ENCODE peak calls at places on chromosomes 3 and 15, in eight cellular contexts. One of them, this sample, is unnamed.

GRCh38 chr3:196688349-196688748 is 23.7 kb downstream of the CEP19 start:
- DNase-seq in A549: no peak
- DNase-seq in endothelial cell of umbilical vein: peak
- DNase-seq in K562: no peak
- DNase-seq in GM12878: no peak
- DNase-seq in HepG2: no peak
- DNase-seq in WTC11: no peak
- DNase-seq in H1: no peak
- DNase-seq in this sample: peak

GRCh38 chr3:76576201-76576600 is 463.7 kb upstream of the ROBO2 start:
- DNase-seq in A549: no peak
- DNase-seq in HepG2: no peak
- DNase-seq in GM12878: no peak
- DNase-seq in WTC11: no peak
- DNase-seq in H1: no peak
- DNase-seq in K562: no peak
- DNase-seq in endothelial cell of umbilical vein: no peak
- DNase-seq in this sample: no peak

GRCh38 chr3:170622369-170623159 is 36.7 kb upstream of the SLC7A14 start:
- DNase-seq in H1: no peak
- DNase-seq in K562: peak
- DNase-seq in GM12878: no peak
- DNase-seq in WTC11: no peak
- DNase-seq in A549: no peak
- DNase-seq in endothelial cell of umbilical vein: no peak
- DNase-seq in HepG2: no peak
- DNase-seq in this sample: no peak

GRCh38 chr3:138774529-138775253 is 60.0 kb downstream of the PIK3CB start:
- DNase-seq in H1: peak
- DNase-seq in A549: peak
- DNase-seq in K562: peak
- DNase-seq in GM12878: no peak
- DNase-seq in WTC11: no peak
- DNase-seq in HepG2: peak
- DNase-seq in endothelial cell of umbilical vein: peak
- DNase-seq in this sample: peak

GRCh38 chr3:146598486-146598885 is 6.7 kb downstream of the PLSCR5 start:
- DNase-seq in GM12878: no peak
- DNase-seq in WTC11: no peak
- DNase-seq in HepG2: no peak
- DNase-seq in H1: no peak
- DNase-seq in A549: no peak
- DNase-seq in K562: no peak
- DNase-seq in endothelial cell of umbilical vein: no peak
- DNase-seq in this sample: no peak

GRCh38 chr15:39925112-39925830 is 5.2 kb upstream of the GPR176 start:
- DNase-seq in endothelial cell of umbilical vein: peak
- DNase-seq in K562: peak
- DNase-seq in HepG2: no peak
- DNase-seq in H1: no peak
- DNase-seq in WTC11: no peak
- DNase-seq in A549: no peak
- DNase-seq in GM12878: no peak
- DNase-seq in this sample: peak

GRCh38 chr3:156615592-156616173 is 58.7 kb upstream of the TIPARP start:
- DNase-seq in HepG2: no peak
- DNase-seq in A549: no peak
- DNase-seq in endothelial cell of umbilical vein: peak
- DNase-seq in K562: no peak
- DNase-seq in WTC11: no peak
- DNase-seq in GM12878: no peak
- DNase-seq in H1: no peak
- DNase-seq in this sample: no peak

GRCh38 chr15:90864507-90864906 is 3.9 kb upstream of the FURIN start:
- DNase-seq in K562: peak
- DNase-seq in A549: no peak
- DNase-seq in HepG2: no peak
- DNase-seq in GM12878: no peak
- DNase-seq in WTC11: no peak
- DNase-seq in H1: no peak
- DNase-seq in endothelial cell of umbilical vein: no peak
- DNase-seq in this sample: peak

GRCh38 chr3:115692887-115693524 is 69.7 kb downstream of the GAP43 start:
- DNase-seq in H1: peak
- DNase-seq in HepG2: peak
- DNase-seq in A549: peak
- DNase-seq in K562: peak
- DNase-seq in WTC11: peak
- DNase-seq in endothelial cell of umbilical vein: peak
- DNase-seq in GM12878: peak
- DNase-seq in this sample: peak

GRCh38 chr3:197795200-197795599 is 4.1 kb downstream of the LRCH3 start:
- DNase-seq in HepG2: peak
- DNase-seq in A549: no peak
- DNase-seq in endothelial cell of umbilical vein: no peak
- DNase-seq in WTC11: no peak
- DNase-seq in K562: no peak
- DNase-seq in GM12878: no peak
- DNase-seq in H1: no peak
- DNase-seq in this sample: peak

GRCh38 chr3:197791120-197792018 is at the start of gene LRCH3:
- DNase-seq in HepG2: peak
- DNase-seq in endothelial cell of umbilical vein: peak
- DNase-seq in K562: peak
- DNase-seq in WTC11: peak
- DNase-seq in H1: peak
- DNase-seq in GM12878: no peak
- DNase-seq in A549: peak
- DNase-seq in this sample: peak

GRCh38 chr3:197794115-197794514 is 3.1 kb downstream of the LRCH3 start:
- DNase-seq in HepG2: no peak
- DNase-seq in A549: no peak
- DNase-seq in H1: no peak
- DNase-seq in GM12878: no peak
- DNase-seq in WTC11: no peak
- DNase-seq in K562: no peak
- DNase-seq in endothelial cell of umbilical vein: no peak
- DNase-seq in this sample: no peak

GRCh38 chr3:197792019-197792647 is 1.1 kb downstream of the LRCH3 start:
- DNase-seq in WTC11: no peak
- DNase-seq in GM12878: no peak
- DNase-seq in HepG2: no peak
- DNase-seq in endothelial cell of umbilical vein: peak
- DNase-seq in H1: no peak
- DNase-seq in K562: peak
- DNase-seq in A549: no peak
- DNase-seq in this sample: no peak

GRCh38 chr3:197793246-197793645 is 2.2 kb downstream of the LRCH3 start:
- DNase-seq in K562: no peak
- DNase-seq in endothelial cell of umbilical vein: peak
- DNase-seq in A549: no peak
- DNase-seq in H1: no peak
- DNase-seq in HepG2: no peak
- DNase-seq in GM12878: peak
- DNase-seq in WTC11: no peak
- DNase-seq in this sample: peak
- TF ChIP-seq MAX in K562: no peak
- TF ChIP-seq MAX in endothelial cell of umbilical vein: no peak
- TF ChIP-seq MAX in A549: no peak
- TF ChIP-seq MAX in H1: no peak
- TF ChIP-seq MAX in HepG2: no peak
- TF ChIP-seq MAX in GM12878: no peak
- TF ChIP-seq MAX in WTC11: no peak
- TF ChIP-seq MAX in this sample: no peak

GRCh38 chr3:153210116-153210515 is 48.1 kb downstream of the RAP2B start:
- DNase-seq in A549: no peak
- DNase-seq in WTC11: no peak
- DNase-seq in HepG2: no peak
- DNase-seq in K562: peak
- DNase-seq in H1: no peak
- DNase-seq in endothelial cell of umbilical vein: no peak
- DNase-seq in GM12878: no peak
- DNase-seq in this sample: peak
- TF ChIP-seq MAX in A549: no peak
- TF ChIP-seq MAX in WTC11: no peak
- TF ChIP-seq MAX in HepG2: no peak
- TF ChIP-seq MAX in K562: no peak
- TF ChIP-seq MAX in H1: no peak
- TF ChIP-seq MAX in endothelial cell of umbilical vein: no peak
- TF ChIP-seq MAX in GM12878: no peak
- TF ChIP-seq MAX in this sample: no peak

GRCh38 chr3:72453686-72454085 is 394.6 kb downstream of the SHQ1 start:
- DNase-seq in HepG2: no peak
- DNase-seq in endothelial cell of umbilical vein: no peak
- DNase-seq in H1: no peak
- DNase-seq in WTC11: no peak
- DNase-seq in K562: no peak
- DNase-seq in A549: no peak
- DNase-seq in GM12878: no peak
- DNase-seq in this sample: no peak
- TF ChIP-seq MAX in HepG2: no peak
- TF ChIP-seq MAX in endothelial cell of umbilical vein: no peak
- TF ChIP-seq MAX in H1: no peak
- TF ChIP-seq MAX in WTC11: no peak
- TF ChIP-seq MAX in K562: no peak
- TF ChIP-seq MAX in A549: no peak
- TF ChIP-seq MAX in GM12878: no peak
- TF ChIP-seq MAX in this sample: no peak

GRCh38 chr3:98954806-98955205 is 53.3 kb upstream of the DCBLD2 start:
- DNase-seq in K562: no peak
- DNase-seq in GM12878: no peak
- DNase-seq in HepG2: no peak
- DNase-seq in A549: no peak
- DNase-seq in H1: no peak
- DNase-seq in WTC11: no peak
- DNase-seq in endothelial cell of umbilical vein: no peak
- DNase-seq in this sample: no peak
- TF ChIP-seq MAX in K562: no peak
- TF ChIP-seq MAX in GM12878: no peak
- TF ChIP-seq MAX in HepG2: no peak
- TF ChIP-seq MAX in A549: no peak
- TF ChIP-seq MAX in H1: no peak
- TF ChIP-seq MAX in WTC11: no peak
- TF ChIP-seq MAX in endothelial cell of umbilical vein: no peak
- TF ChIP-seq MAX in this sample: no peak

DNA sequence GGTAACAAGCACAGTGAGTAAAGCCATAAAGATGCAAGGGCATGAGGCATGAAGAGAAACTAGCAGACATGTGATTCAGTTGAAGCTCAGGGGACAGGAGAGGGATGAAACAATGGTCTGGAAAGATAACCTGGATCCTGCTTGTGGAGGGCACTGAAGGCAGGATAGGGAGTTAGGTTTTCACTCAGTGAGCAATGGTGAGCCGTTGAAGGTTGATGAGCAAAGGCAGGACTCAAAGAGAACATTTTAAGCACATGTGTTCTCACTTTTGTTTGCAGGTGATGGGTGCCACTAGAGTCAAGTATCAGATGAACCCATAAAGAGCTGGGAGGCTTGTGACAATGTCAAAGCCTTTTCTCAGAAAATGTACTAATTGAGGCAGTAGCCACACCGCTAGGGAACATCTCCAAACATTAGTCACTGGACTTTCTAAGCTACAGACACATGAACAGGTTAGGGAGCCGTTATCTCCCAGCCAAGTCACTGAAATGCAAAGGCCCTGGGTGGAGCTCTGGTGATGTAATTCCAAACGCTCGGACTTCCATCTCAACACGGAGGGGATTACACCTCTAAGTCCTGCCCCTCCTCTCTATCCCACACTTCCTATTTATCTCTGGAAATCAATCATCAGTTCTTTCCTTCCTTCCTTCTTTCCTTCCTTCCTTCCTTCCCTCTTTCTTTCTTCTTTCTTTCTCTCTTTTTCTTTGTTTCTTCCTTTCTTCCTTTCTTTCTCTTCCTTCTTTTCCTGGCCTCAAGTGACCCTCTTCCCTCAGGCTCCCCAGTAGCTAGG is 22.7 kb downstream of the KLHL6 start:
- DNase-seq in H1: no peak
- DNase-seq in A549: no peak
- DNase-seq in GM12878: no peak
- DNase-seq in endothelial cell of umbilical vein: no peak
- DNase-seq in WTC11: no peak
- DNase-seq in K562: peak
- DNase-seq in HepG2: no peak
- DNase-seq in this sample: no peak
- TF ChIP-seq MAX in H1: no peak
- TF ChIP-seq MAX in A549: no peak
- TF ChIP-seq MAX in GM12878: no peak
- TF ChIP-seq MAX in endothelial cell of umbilical vein: no peak
- TF ChIP-seq MAX in WTC11: peak
- TF ChIP-seq MAX in K562: peak
- TF ChIP-seq MAX in HepG2: no peak
- TF ChIP-seq MAX in this sample: no peak

GRCh38 chr15:76465728-76466127 is 129.2 kb downstream of the ISL2 start:
- DNase-seq in H1: no peak
- DNase-seq in WTC11: no peak
- DNase-seq in endothelial cell of umbilical vein: no peak
- DNase-seq in GM12878: no peak
- DNase-seq in A549: no peak
- DNase-seq in HepG2: no peak
- DNase-seq in K562: no peak
- DNase-seq in this sample: no peak
- TF ChIP-seq MAX in H1: no peak
- TF ChIP-seq MAX in WTC11: no peak
- TF ChIP-seq MAX in endothelial cell of umbilical vein: no peak
- TF ChIP-seq MAX in GM12878: no peak
- TF ChIP-seq MAX in A549: no peak
- TF ChIP-seq MAX in HepG2: no peak
- TF ChIP-seq MAX in K562: no peak
- TF ChIP-seq MAX in this sample: no peak

GRCh38 chr15:23532019-23532418 is 33.5 kb upstream of the MKRN3 start:
- DNase-seq in WTC11: no peak
- DNase-seq in GM12878: no peak
- DNase-seq in H1: no peak
- DNase-seq in HepG2: no peak
- DNase-seq in endothelial cell of umbilical vein: no peak
- DNase-seq in K562: no peak
- DNase-seq in A549: no peak
- DNase-seq in this sample: peak
- TF ChIP-seq MAX in WTC11: no peak
- TF ChIP-seq MAX in GM12878: no peak
- TF ChIP-seq MAX in H1: no peak
- TF ChIP-seq MAX in HepG2: no peak
- TF ChIP-seq MAX in endothelial cell of umbilical vein: no peak
- TF ChIP-seq MAX in K562: no peak
- TF ChIP-seq MAX in A549: no peak
- TF ChIP-seq MAX in this sample: no peak

GRCh38 chr3:176906046-176906905 is 291.0 kb downstream of the TBL1XR1 start:
- DNase-seq in H1: no peak
- DNase-seq in HepG2: peak
- DNase-seq in K562: no peak
- DNase-seq in GM12878: no peak
- DNase-seq in WTC11: no peak
- DNase-seq in A549: no peak
- DNase-seq in endothelial cell of umbilical vein: peak
- DNase-seq in this sample: no peak
- TF ChIP-seq MAX in H1: no peak
- TF ChIP-seq MAX in HepG2: no peak
- TF ChIP-seq MAX in K562: no peak
- TF ChIP-seq MAX in GM12878: no peak
- TF ChIP-seq MAX in WTC11: no peak
- TF ChIP-seq MAX in A549: no peak
- TF ChIP-seq MAX in endothelial cell of umbilical vein: no peak
- TF ChIP-seq MAX in this sample: no peak

This sample was measured in NB4.